ENCODE peak calls at places on chromosomes 6 and 20, in nine cellular contexts. M, C, J, Y, Z, P, Q, U and V are unnamed samples.

GRCh38 chr20:34562643-34563042 is 4.1 kb downstream of the MAP1LC3A start:
- DNase-seq in Y (no peak), J (peak; percentile 59), U (peak; percentile 42), P (no peak), C (no peak), Z (no peak), Q (no peak), M (no peak), V (no peak)

GRCh38 chr6:98041921-98042320 is 758.9 kb upstream of the MMS22L start:
- DNase-seq in Z (no peak), Q (no peak), P (no peak), J (peak; percentile 53), U (no peak), Y (no peak), M (no peak), C (no peak), V (no peak)

GRCh38 chr6:121430514-121431460 is 4.7 kb upstream of the GJA1 start:
- DNase-seq in Q (no peak), U (peak; percentile 63), C (no peak), Y (no peak), M (no peak), P (no peak), Z (no peak), J (peak; percentile 85), V (no peak)

GRCh38 chr6:160428069-160428430 is 79.9 kb downstream of the SLC22A3 start:
- DNase-seq in U (no peak), J (no peak), Z (no peak), Y (no peak), C (no peak), Q (peak; percentile 34), M (no peak), P (no peak), V (no peak)

GRCh38 chr6:16168858-16169257 is 40.0 kb downstream of the MYLIP start:
- DNase-seq in M (no peak), Z (no peak), C (no peak), P (no peak), J (peak; percentile 84), U (peak; percentile 64), Y (no peak), Q (no peak), V (no peak)

GRCh38 chr6:125165256-125165655 is 11.7 kb downstream of the TPD52L1 start:
- DNase-seq in J (no peak), Q (no peak), P (no peak), C (no peak), M (no peak), Y (no peak), U (no peak), Z (no peak), V (no peak)

GRCh38 chr6:28104392-28105250 is 19.8 kb upstream of the ZSCAN16 start:
- DNase-seq in Y (peak; percentile 27), M (peak; percentile 93), P (peak; percentile 87), C (peak; percentile 71), U (peak; percentile 73), Z (peak; percentile 35), J (peak; percentile 86), Q (peak; percentile 78), V (peak; percentile 67)

GRCh38 chr20:64079273-64080012 is at the start of gene RGS19:
- DNase-seq in M (no peak), U (peak; percentile 67), Q (peak; percentile 81), Y (no peak), P (peak; percentile 91), C (peak; percentile 64), Z (peak; percentile 46), J (peak; percentile 77), V (no peak)

GRCh38 chr6:125201961-125202729 is 48.6 kb downstream of the TPD52L1 start:
- DNase-seq in P (no peak), Q (peak; percentile 28), U (peak; percentile 78), Z (peak; percentile 47), C (no peak), J (peak; percentile 36), M (no peak), Y (peak; percentile 88), V (no peak)

GRCh38 chr6:24004659-24005058 is 121.4 kb upstream of the NRSN1 start:
- DNase-seq in C (no peak), Z (no peak), M (no peak), Q (peak; percentile 10), J (peak; percentile 9), Y (no peak), U (no peak), P (no peak), V (no peak)

GRCh38 chr20:19817017-19817416 is 59.0 kb downstream of the RIN2 start:
- DNase-seq in Z (peak; percentile 77), Y (peak; percentile 91), U (peak; percentile 99), M (no peak), C (no peak), P (no peak), Q (no peak), J (no peak), V (no peak)

GRCh38 chr6:79215233-79215824 is 19.2 kb downstream of the HMGN3 start:
- DNase-seq in Q (no peak), Z (no peak), P (no peak), M (no peak), J (peak; percentile 44), U (no peak), Y (peak; percentile 23), C (no peak), V (no peak)

GRCh38 chr6:37822851-37823682 is 3.5 kb downstream of the ZFAND3 start:
- DNase-seq in Q (no peak), Y (no peak), J (peak; percentile 68), P (no peak), C (no peak), M (no peak), U (peak; percentile 31), Z (no peak), V (no peak)

GRCh38 chr6:22717906-22718305 is 148.5 kb downstream of the HDGFL1 start:
- DNase-seq in Q (peak; percentile 38), Y (no peak), P (no peak), J (peak; percentile 4), C (no peak), U (no peak), M (no peak), Z (no peak), V (no peak)

GRCh38 chr20:1633535-1633934 is 13.7 kb upstream of the SIRPB1 start:
- DNase-seq in J (peak; percentile 25), C (no peak), Z (no peak), P (no peak), Y (no peak), Q (no peak), M (peak; percentile 37), U (no peak), V (no peak)